ENCODE peak calls at places on chromosomes 1 and 21, in nine cellular contexts. One of them, this sample, is unnamed.

GRCh38 chr1:32470431-32470830 is 5.6 kb downstream of the ZBTB8B start:
- DNase-seq in A549: no peak
- DNase-seq in K562: no peak
- DNase-seq in hepatocyte: no peak
- DNase-seq in MM.1S: no peak
- DNase-seq in neural progenitor cell: no peak
- DNase-seq in DND-41: no peak
- DNase-seq in GM23248: no peak
- DNase-seq in mesendoderm: no peak
- DNase-seq in this sample: no peak

GRCh38 chr1:24951337-24951736 is 21.3 kb upstream of the RUNX3 start:
- DNase-seq in A549: no peak
- DNase-seq in mesendoderm: no peak
- DNase-seq in MM.1S: no peak
- DNase-seq in hepatocyte: no peak
- DNase-seq in GM23248: no peak
- DNase-seq in DND-41: no peak
- DNase-seq in K562: no peak
- DNase-seq in neural progenitor cell: no peak
- DNase-seq in this sample: no peak

GRCh38 chr1:113210248-113210647 is 137.2 kb downstream of the LRIG2 start:
- DNase-seq in A549: no peak
- DNase-seq in neural progenitor cell: no peak
- DNase-seq in mesendoderm: no peak
- DNase-seq in MM.1S: peak
- DNase-seq in hepatocyte: peak
- DNase-seq in K562: peak
- DNase-seq in GM23248: no peak
- DNase-seq in DND-41: no peak
- DNase-seq in this sample: no peak

GRCh38 chr1:169103443-169103842 is 3.0 kb upstream of the ATP1B1 start:
- DNase-seq in neural progenitor cell: no peak
- DNase-seq in MM.1S: no peak
- DNase-seq in hepatocyte: peak
- DNase-seq in GM23248: no peak
- DNase-seq in K562: no peak
- DNase-seq in mesendoderm: no peak
- DNase-seq in DND-41: no peak
- DNase-seq in A549: no peak
- DNase-seq in this sample: no peak

GRCh38 chr1:40392206-40392605 is 18.7 kb downstream of the SMAP2 start:
- DNase-seq in A549: no peak
- DNase-seq in neural progenitor cell: peak
- DNase-seq in GM23248: peak
- DNase-seq in MM.1S: no peak
- DNase-seq in DND-41: no peak
- DNase-seq in mesendoderm: peak
- DNase-seq in K562: no peak
- DNase-seq in hepatocyte: no peak
- DNase-seq in this sample: no peak

GRCh38 chr1:246210751-246211150 is 296.3 kb downstream of the SMYD3 start:
- DNase-seq in DND-41: no peak
- DNase-seq in hepatocyte: no peak
- DNase-seq in GM23248: no peak
- DNase-seq in mesendoderm: peak
- DNase-seq in MM.1S: no peak
- DNase-seq in neural progenitor cell: peak
- DNase-seq in K562: no peak
- DNase-seq in A549: no peak
- DNase-seq in this sample: no peak

GRCh38 chr1:29590583-29591555 is 354.5 kb downstream of the PTPRU start:
- DNase-seq in MM.1S: no peak
- DNase-seq in GM23248: peak
- DNase-seq in hepatocyte: no peak
- DNase-seq in neural progenitor cell: no peak
- DNase-seq in A549: no peak
- DNase-seq in DND-41: no peak
- DNase-seq in K562: no peak
- DNase-seq in mesendoderm: no peak
- DNase-seq in this sample: no peak

GRCh38 chr1:50369830-50370229 is 53.4 kb downstream of the DMRTA2 start:
- DNase-seq in mesendoderm: peak
- DNase-seq in neural progenitor cell: peak
- DNase-seq in K562: no peak
- DNase-seq in GM23248: no peak
- DNase-seq in DND-41: no peak
- DNase-seq in hepatocyte: no peak
- DNase-seq in MM.1S: no peak
- DNase-seq in A549: no peak
- DNase-seq in this sample: no peak

GRCh38 chr1:94940738-94941137 is 13.8 kb upstream of the CNN3 start:
- DNase-seq in mesendoderm: no peak
- DNase-seq in K562: no peak
- DNase-seq in A549: no peak
- DNase-seq in hepatocyte: no peak
- DNase-seq in DND-41: no peak
- DNase-seq in GM23248: no peak
- DNase-seq in neural progenitor cell: no peak
- DNase-seq in MM.1S: no peak
- DNase-seq in this sample: no peak

GRCh38 chr1:159889821-159890252 is 10.1 kb downstream of the CFAP45 start:
- DNase-seq in hepatocyte: no peak
- DNase-seq in MM.1S: peak
- DNase-seq in K562: peak
- DNase-seq in neural progenitor cell: peak
- DNase-seq in DND-41: no peak
- DNase-seq in A549: no peak
- DNase-seq in mesendoderm: peak
- DNase-seq in GM23248: peak
- DNase-seq in this sample: peak

GRCh38 chr1:168408531-168409242 is 128.0 kb downstream of the TBX19 start:
- DNase-seq in MM.1S: peak
- DNase-seq in K562: peak
- DNase-seq in neural progenitor cell: no peak
- DNase-seq in A549: peak
- DNase-seq in hepatocyte: peak
- DNase-seq in GM23248: peak
- DNase-seq in mesendoderm: peak
- DNase-seq in DND-41: peak
- DNase-seq in this sample: peak

GRCh38 chr1:101428562-101428961 is 191.7 kb downstream of the S1PR1 start:
- DNase-seq in K562: no peak
- DNase-seq in mesendoderm: no peak
- DNase-seq in hepatocyte: no peak
- DNase-seq in neural progenitor cell: no peak
- DNase-seq in DND-41: no peak
- DNase-seq in A549: no peak
- DNase-seq in MM.1S: no peak
- DNase-seq in GM23248: no peak
- DNase-seq in this sample: no peak

GRCh38 chr1:21030201-21030600 is 146.5 kb downstream of the EIF4G3 start:
- DNase-seq in K562: no peak
- DNase-seq in hepatocyte: no peak
- DNase-seq in DND-41: no peak
- DNase-seq in mesendoderm: no peak
- DNase-seq in MM.1S: no peak
- DNase-seq in GM23248: no peak
- DNase-seq in A549: no peak
- DNase-seq in neural progenitor cell: no peak
- DNase-seq in this sample: no peak

GRCh38 chr1:8018492-8019228 is 7.4 kb downstream of the ERRFI1 start:
- DNase-seq in neural progenitor cell: peak
- DNase-seq in K562: no peak
- DNase-seq in DND-41: no peak
- DNase-seq in A549: no peak
- DNase-seq in MM.1S: no peak
- DNase-seq in mesendoderm: peak
- DNase-seq in hepatocyte: no peak
- DNase-seq in GM23248: no peak
- DNase-seq in this sample: no peak

GRCh38 chr21:35376406-35377135 is 327.5 kb upstream of the RUNX1 start:
- DNase-seq in A549: no peak
- DNase-seq in neural progenitor cell: no peak
- DNase-seq in mesendoderm: no peak
- DNase-seq in MM.1S: no peak
- DNase-seq in DND-41: no peak
- DNase-seq in hepatocyte: no peak
- DNase-seq in GM23248: peak
- DNase-seq in K562: no peak
- DNase-seq in this sample: no peak

GRCh38 chr1:178004926-178005391 is 35.1 kb upstream of the SEC16B start:
- DNase-seq in K562: no peak
- DNase-seq in neural progenitor cell: no peak
- DNase-seq in A549: no peak
- DNase-seq in DND-41: no peak
- DNase-seq in GM23248: peak
- DNase-seq in MM.1S: no peak
- DNase-seq in mesendoderm: no peak
- DNase-seq in hepatocyte: no peak
- DNase-seq in this sample: no peak

GRCh38 chr1:68293122-68293521 is 60.8 kb upstream of the WLS start:
- DNase-seq in mesendoderm: peak
- DNase-seq in DND-41: no peak
- DNase-seq in neural progenitor cell: peak
- DNase-seq in A549: no peak
- DNase-seq in MM.1S: no peak
- DNase-seq in hepatocyte: no peak
- DNase-seq in K562: no peak
- DNase-seq in GM23248: peak
- DNase-seq in this sample: no peak

GRCh38 chr1:3871451-3871805 is 14.2 kb downstream of the DFFB start:
- DNase-seq in MM.1S: no peak
- DNase-seq in K562: no peak
- DNase-seq in mesendoderm: no peak
- DNase-seq in neural progenitor cell: no peak
- DNase-seq in hepatocyte: no peak
- DNase-seq in GM23248: no peak
- DNase-seq in DND-41: no peak
- DNase-seq in A549: no peak
- DNase-seq in this sample: no peak

GRCh38 chr1:51048670-51049069 is 53.4 kb upstream of the C1orf185 start:
- DNase-seq in hepatocyte: no peak
- DNase-seq in neural progenitor cell: no peak
- DNase-seq in K562: no peak
- DNase-seq in MM.1S: no peak
- DNase-seq in GM23248: no peak
- DNase-seq in A549: no peak
- DNase-seq in DND-41: no peak
- DNase-seq in mesendoderm: no peak
- DNase-seq in this sample: no peak

GRCh38 chr1:112172294-112172882 is 182.9 kb upstream of the KCND3 start:
- DNase-seq in K562: peak
- DNase-seq in neural progenitor cell: peak
- DNase-seq in MM.1S: peak
- DNase-seq in DND-41: peak
- DNase-seq in mesendoderm: peak
- DNase-seq in hepatocyte: peak
- DNase-seq in GM23248: peak
- DNase-seq in A549: no peak
- DNase-seq in this sample: no peak

DNA sequence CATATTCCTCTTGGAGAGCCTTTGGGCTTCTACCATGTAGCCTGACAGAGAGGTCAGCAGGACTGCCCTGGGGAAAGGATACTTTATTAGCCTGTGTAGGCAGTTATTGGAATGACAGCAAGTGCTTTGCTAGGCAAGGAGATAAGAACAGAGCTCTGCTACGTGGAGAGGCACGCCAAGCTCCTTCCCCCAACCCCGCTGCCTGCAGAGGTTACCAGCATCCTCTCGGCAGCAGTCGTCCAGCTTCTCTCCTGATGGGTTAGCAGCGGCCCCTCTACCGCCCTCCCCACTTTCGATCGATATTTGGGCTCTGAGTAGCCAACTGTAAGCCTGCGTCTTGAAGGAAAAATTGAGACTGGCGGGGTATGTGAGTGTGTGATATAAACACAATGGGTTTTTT is 122.3 kb downstream of the DHRS3 start:
- DNase-seq in K562: peak
- DNase-seq in neural progenitor cell: no peak
- DNase-seq in hepatocyte: peak
- DNase-seq in MM.1S: no peak
- DNase-seq in mesendoderm: no peak
- DNase-seq in DND-41: no peak
- DNase-seq in GM23248: no peak
- DNase-seq in A549: no peak
- DNase-seq in this sample: no peak
- H3K4me2 ChIP-seq in K562: peak
- H3K4me2 ChIP-seq in neural progenitor cell: no peak
- H3K4me2 ChIP-seq in hepatocyte: peak
- H3K4me2 ChIP-seq in MM.1S: no peak
- H3K4me2 ChIP-seq in mesendoderm: no peak
- H3K4me2 ChIP-seq in DND-41: no peak
- H3K4me2 ChIP-seq in GM23248: no peak
- H3K4me2 ChIP-seq in A549: no peak
- H3K4me2 ChIP-seq in this sample: no peak

DNA sequence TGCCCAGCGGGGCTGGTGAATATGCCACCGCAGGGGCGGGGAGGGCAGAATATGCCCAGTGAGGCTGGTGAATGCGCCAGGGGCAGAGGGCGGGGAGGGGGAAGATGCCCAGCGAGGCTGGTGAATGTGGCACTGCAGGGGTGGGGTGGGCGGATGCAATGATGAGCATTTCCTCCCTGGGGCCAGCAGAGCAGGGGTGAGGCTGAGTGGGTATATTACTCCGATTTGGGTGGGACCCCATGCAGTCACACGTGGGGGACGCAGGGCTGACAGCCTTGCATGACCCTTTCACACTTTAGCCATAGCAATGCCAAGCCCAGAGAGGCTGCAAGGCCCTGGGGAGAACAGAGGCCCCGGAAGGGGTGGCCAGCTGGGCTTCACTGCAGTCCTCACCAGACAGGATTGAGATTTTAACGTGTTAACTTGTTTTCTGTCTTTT is 9.3 kb upstream of the SLX9 start:
- DNase-seq in mesendoderm: no peak
- DNase-seq in hepatocyte: no peak
- DNase-seq in DND-41: peak
- DNase-seq in MM.1S: no peak
- DNase-seq in A549: no peak
- DNase-seq in GM23248: peak
- DNase-seq in neural progenitor cell: no peak
- DNase-seq in K562: no peak
- DNase-seq in this sample: no peak
- H3K4me2 ChIP-seq in mesendoderm: no peak
- H3K4me2 ChIP-seq in hepatocyte: no peak
- H3K4me2 ChIP-seq in DND-41: peak
- H3K4me2 ChIP-seq in MM.1S: no peak
- H3K4me2 ChIP-seq in A549: no peak
- H3K4me2 ChIP-seq in GM23248: peak
- H3K4me2 ChIP-seq in neural progenitor cell: peak
- H3K4me2 ChIP-seq in K562: no peak
- H3K4me2 ChIP-seq in this sample: peak

GRCh38 chr1:65493792-65494191 is 73.3 kb downstream of the LEPR start:
- DNase-seq in K562: no peak
- DNase-seq in neural progenitor cell: no peak
- DNase-seq in DND-41: no peak
- DNase-seq in GM23248: no peak
- DNase-seq in hepatocyte: no peak
- DNase-seq in A549: no peak
- DNase-seq in mesendoderm: no peak
- DNase-seq in MM.1S: no peak
- DNase-seq in this sample: no peak
- H3K4me2 ChIP-seq in K562: no peak
- H3K4me2 ChIP-seq in neural progenitor cell: no peak
- H3K4me2 ChIP-seq in DND-41: no peak
- H3K4me2 ChIP-seq in GM23248: no peak
- H3K4me2 ChIP-seq in hepatocyte: no peak
- H3K4me2 ChIP-seq in A549: no peak
- H3K4me2 ChIP-seq in mesendoderm: no peak
- H3K4me2 ChIP-seq in MM.1S: no peak
- H3K4me2 ChIP-seq in this sample: no peak

GRCh38 chr1:53740621-53741105 is 1.7 kb upstream of the GLIS1 start:
- DNase-seq in A549: no peak
- DNase-seq in DND-41: no peak
- DNase-seq in MM.1S: no peak
- DNase-seq in neural progenitor cell: no peak
- DNase-seq in hepatocyte: no peak
- DNase-seq in GM23248: peak
- DNase-seq in K562: no peak
- DNase-seq in mesendoderm: no peak
- DNase-seq in this sample: no peak
- H3K4me2 ChIP-seq in A549: no peak
- H3K4me2 ChIP-seq in DND-41: no peak
- H3K4me2 ChIP-seq in MM.1S: no peak
- H3K4me2 ChIP-seq in neural progenitor cell: no peak
- H3K4me2 ChIP-seq in hepatocyte: no peak
- H3K4me2 ChIP-seq in GM23248: peak
- H3K4me2 ChIP-seq in K562: no peak
- H3K4me2 ChIP-seq in mesendoderm: no peak
- H3K4me2 ChIP-seq in this sample: no peak

This sample was measured in GM12878.